ENCODE peak calls at places on chromosomes 7 and 10, in four cellular contexts. S, G, O and M are unnamed samples.

GRCh38 chr7:144529269-144529926 is 125.9 kb upstream of the NOBOX start:
- DNase-seq in O (no peak), S (no peak), G (no peak), M (no peak)

GRCh38 chr7:87589631-87590030 is 11.1 kb downstream of the ABCB1 start:
- DNase-seq in S (no peak), O (no peak), G (no peak), M (no peak)

GRCh38 chr10:129875993-129876727 is 87.9 kb downstream of the EBF3 start:
- DNase-seq in O (no peak), G (no peak), S (no peak), M (no peak)

GRCh38 chr10:114021135-114021534 is 22.5 kb upstream of the ADRB1 start:
- DNase-seq in O (no peak), S (no peak), G (no peak), M (no peak)

GRCh38 chr10:34654211-34654610 is 160.9 kb downstream of the PARD3 start:
- DNase-seq in S (no peak), G (no peak), O (no peak), M (no peak)

GRCh38 chr7:12942599-12942998 is 255.2 kb downstream of the ARL4A start:
- DNase-seq in O (no peak), S (no peak), G (no peak), M (no peak)

GRCh38 chr7:131197920-131198610 is 129.6 kb upstream of the MKLN1 start:
- DNase-seq in G (no peak), S (peak), O (no peak), M (no peak)

GRCh38 chr10:104049497-104050250 is 36.0 kb downstream of the COL17A1 start:
- DNase-seq in O (no peak), S (peak), G (no peak), M (no peak)

GRCh38 chr7:84040365-84040764 is 154.2 kb downstream of the SEMA3A start:
- DNase-seq in G (no peak), S (no peak), O (no peak), M (no peak)

GRCh38 chr10:3570855-3571266 is 214.1 kb downstream of the KLF6 start:
- DNase-seq in G (no peak), S (no peak), O (no peak), M (no peak)

GRCh38 chr7:11343818-11344413 is 370.2 kb downstream of the PHF14 start:
- DNase-seq in O (no peak), S (no peak), G (no peak), M (no peak)

GRCh38 chr7:127322351-127322750 is 69.6 kb upstream of the GRM8 start:
- DNase-seq in G (no peak), O (no peak), S (no peak), M (no peak)

GRCh38 chr7:103593691-103594090 is 147.7 kb upstream of the SLC26A5 start:
- DNase-seq in O (no peak), G (no peak), S (peak), M (no peak)

GRCh38 chr10:16923309-16923708 is 106.1 kb upstream of the RSU1 start:
- DNase-seq in G (no peak), S (no peak), O (no peak), M (no peak)

GRCh38 chr10:88372051-88372450 is 211.1 kb downstream of the RNLS start:
- DNase-seq in O (no peak), S (no peak), G (no peak), M (no peak)

GRCh38 chr7:47183896-47184629 is 397.8 kb downstream of the TNS3 start:
- DNase-seq in G (no peak), S (no peak), O (no peak), M (no peak)

GRCh38 chr10:102347236-102347828 is 48.2 kb upstream of the NFKB2 start:
- DNase-seq in S (no peak), O (no peak), G (peak), M (no peak)
- TF ChIP-seq CTCF in S (peak), O (peak), G (no peak), M (peak)

DNA sequence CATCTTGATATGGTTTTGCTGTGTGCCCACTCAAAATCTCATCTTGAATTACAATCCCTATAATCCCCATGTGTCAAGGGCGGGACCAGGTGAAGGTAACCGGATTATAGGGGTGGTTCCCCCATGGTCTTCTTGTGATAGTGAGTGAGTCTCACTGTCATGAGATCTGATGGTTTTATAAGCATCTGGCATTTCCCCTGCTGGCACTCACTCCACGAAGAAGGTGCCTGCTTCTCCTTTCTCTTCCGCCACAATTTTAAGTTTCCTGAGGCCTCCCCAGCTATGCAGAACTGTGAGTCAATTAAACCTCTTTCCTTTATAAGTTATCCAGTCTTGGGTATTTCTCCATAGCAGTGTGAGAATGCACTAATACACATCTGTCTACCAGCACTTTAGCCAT is 109.5 kb upstream of the SDK1 start:
- DNase-seq in G (no peak), O (no peak), S (no peak), M (no peak)
- TF ChIP-seq CTCF in G (no peak), O (no peak), S (no peak), M (no peak)

GRCh38 chr10:127550861-127551260 is 1.8 kb downstream of the NPS start:
- DNase-seq in S (no peak), G (no peak), O (no peak), M (no peak)
- TF ChIP-seq CTCF in S (no peak), G (no peak), O (no peak), M (no peak)

GRCh38 chr10:64880546-64880945 is 1359.3 kb downstream of the REEP3 start:
- DNase-seq in S (no peak), O (no peak), G (no peak), M (no peak)

GRCh38 chr10:64881257-64881656 is 1360.1 kb downstream of the REEP3 start:
- DNase-seq in O (no peak), G (no peak), S (no peak), M (no peak)
- TF ChIP-seq CTCF in O (no peak), G (no peak), S (no peak), M (no peak)

DNA sequence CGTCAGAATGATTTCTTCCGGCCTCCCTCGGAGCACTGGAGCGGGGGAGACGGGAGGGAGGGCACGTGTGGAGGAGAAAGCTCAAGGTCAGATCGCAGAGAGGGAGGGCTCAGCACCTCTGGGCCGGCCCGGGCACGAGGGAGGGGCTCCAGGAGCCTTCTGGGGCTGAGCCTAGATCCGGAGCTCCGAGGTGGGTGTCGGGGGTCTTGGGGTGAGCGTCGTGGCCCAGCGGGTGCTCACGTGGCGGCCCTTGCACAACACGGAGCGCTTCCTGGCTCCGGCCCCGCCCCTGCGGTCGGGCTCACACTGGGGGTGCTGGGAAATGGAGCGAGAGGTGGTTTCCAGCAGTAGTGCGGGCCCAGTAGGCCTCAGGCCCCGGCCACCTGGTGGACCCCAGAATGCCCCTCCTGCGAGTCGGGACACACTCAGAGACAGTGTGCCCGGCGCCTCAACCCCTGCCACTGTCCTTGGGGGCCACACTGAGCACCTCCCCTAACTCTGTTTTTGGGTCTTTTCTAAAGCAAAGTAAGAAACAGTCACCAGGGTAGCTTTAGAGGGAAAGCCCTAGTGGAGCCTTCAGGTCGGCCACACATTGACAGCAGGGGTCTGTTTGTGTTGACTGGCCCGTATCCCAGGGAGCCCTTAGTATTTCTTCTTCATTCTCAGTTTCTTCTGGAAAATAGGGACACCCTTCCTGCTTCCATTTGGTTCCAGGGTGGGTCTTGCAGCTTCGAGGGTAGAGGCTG is 798 bp downstream of the PPIF start:
- DNase-seq in O (peak), G (peak), S (peak), M (peak)
- TF ChIP-seq CTCF in O (no peak), G (no peak), S (no peak), M (no peak)

DNA sequence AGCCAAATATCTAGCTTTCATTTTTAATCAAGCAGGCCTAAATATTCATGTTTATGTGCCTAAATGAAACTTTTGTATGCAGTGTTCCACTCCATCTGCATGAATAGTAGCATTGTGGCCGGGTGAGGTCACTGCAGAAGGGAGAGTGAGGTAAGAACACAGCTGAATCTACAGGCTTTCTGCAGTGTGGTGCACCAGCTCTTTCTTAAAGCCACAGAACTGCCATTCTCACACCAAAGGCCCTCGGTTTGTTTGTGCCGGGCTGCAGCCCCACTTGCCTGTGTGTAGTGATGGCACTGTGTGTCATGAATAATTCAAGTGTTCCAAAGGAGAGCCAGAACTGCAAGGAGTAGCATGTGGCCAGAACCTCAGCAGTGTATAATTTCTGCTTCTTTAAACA is 204.1 kb downstream of the TRIL start:
- DNase-seq in G (no peak), S (no peak), O (no peak), M (no peak)
- TF ChIP-seq CTCF in G (no peak), S (no peak), O (no peak), M (no peak)